ENCODE peak calls at places on chromosomes 4 and X, in four cellular contexts. One of them, this sample, is unnamed.

GRCh38 chr4:173917255-173917960 is 366.1 kb downstream of the FBXO8 start:
- DNase-seq in tibial artery: no peak
- DNase-seq in left lung: no peak
- DNase-seq in IMR-90: peak; percentile 79
- DNase-seq in this sample: peak; percentile 27

GRCh38 chr4:140049024-140049923 is 104.7 kb downstream of the MAML3 start:
- DNase-seq in tibial artery: no peak
- DNase-seq in left lung: no peak
- DNase-seq in IMR-90: peak; percentile 57
- DNase-seq in this sample: peak; percentile 30

GRCh38 chr4:76740192-76740591 is 157.8 kb downstream of the SOWAHB start:
- DNase-seq in tibial artery: no peak
- DNase-seq in left lung: peak; percentile 67
- DNase-seq in IMR-90: no peak
- DNase-seq in this sample: no peak

GRCh38 chr4:95728145-95728544 is 111.7 kb upstream of the PDHA2 start:
- DNase-seq in tibial artery: no peak
- DNase-seq in left lung: no peak
- DNase-seq in IMR-90: no peak
- DNase-seq in this sample: peak; percentile 69

GRCh38 chr4:42630908-42631307 is 26.0 kb downstream of the ATP8A1 start:
- DNase-seq in tibial artery: no peak
- DNase-seq in left lung: no peak
- DNase-seq in IMR-90: no peak
- DNase-seq in this sample: no peak

GRCh38 chr4:109574443-109574850 is 14.4 kb downstream of the MCUB start:
- DNase-seq in tibial artery: no peak
- DNase-seq in left lung: peak; percentile 53
- DNase-seq in IMR-90: no peak
- DNase-seq in this sample: no peak

GRCh38 chr4:54626113-54626512 is 31.6 kb upstream of the KIT start:
- DNase-seq in tibial artery: no peak
- DNase-seq in left lung: no peak
- DNase-seq in IMR-90: no peak
- DNase-seq in this sample: no peak

GRCh38 chr4:143539670-143540023 is 26.1 kb downstream of the SMARCA5 start:
- DNase-seq in tibial artery: no peak
- DNase-seq in left lung: no peak
- DNase-seq in IMR-90: no peak
- DNase-seq in this sample: no peak

GRCh38 chrX:15908891-15909290 is 54.3 kb upstream of the AP1S2 start:
- DNase-seq in tibial artery: no peak
- DNase-seq in left lung: no peak
- DNase-seq in IMR-90: no peak
- DNase-seq in this sample: no peak

GRCh38 chr4:140816806-140817205 is 60.6 kb upstream of the TBC1D9 start:
- DNase-seq in tibial artery: no peak
- DNase-seq in left lung: no peak
- DNase-seq in IMR-90: no peak
- DNase-seq in this sample: no peak

GRCh38 chr4:10731162-10731561 is 46.6 kb upstream of the CLNK start:
- DNase-seq in tibial artery: no peak
- DNase-seq in left lung: no peak
- DNase-seq in IMR-90: no peak
- DNase-seq in this sample: no peak

GRCh38 chr4:10731690-10732089 is 47.1 kb upstream of the CLNK start:
- DNase-seq in tibial artery: no peak
- DNase-seq in left lung: no peak
- DNase-seq in IMR-90: no peak
- DNase-seq in this sample: no peak

GRCh38 chr4:10729366-10729765 is 44.8 kb upstream of the CLNK start:
- DNase-seq in tibial artery: no peak
- DNase-seq in left lung: no peak
- DNase-seq in IMR-90: no peak
- DNase-seq in this sample: no peak

GRCh38 chr4:10730019-10730418 is 45.5 kb upstream of the CLNK start:
- DNase-seq in tibial artery: no peak
- DNase-seq in left lung: no peak
- DNase-seq in IMR-90: no peak
- DNase-seq in this sample: no peak

DNA sequence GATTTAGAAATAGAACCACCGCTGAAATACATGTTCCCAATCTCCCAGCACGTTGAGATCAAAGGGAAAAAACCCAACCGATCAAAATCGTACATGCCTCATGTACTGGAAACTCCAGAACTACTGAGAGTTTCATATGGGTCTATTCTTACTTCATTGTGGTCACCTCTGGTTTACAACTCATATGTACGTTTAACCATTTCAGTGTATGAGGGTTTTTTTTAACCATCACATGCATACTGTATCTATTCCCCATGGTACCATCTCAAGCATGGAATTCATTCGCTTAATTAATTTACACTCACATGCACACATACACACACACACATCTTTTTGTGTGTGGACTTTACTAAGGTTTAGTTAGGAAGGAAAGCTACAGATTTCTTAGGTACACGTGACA is 46.0 kb upstream of the CLNK start:
- DNase-seq in tibial artery: no peak
- DNase-seq in left lung: no peak
- DNase-seq in IMR-90: no peak
- DNase-seq in this sample: no peak
- H3K4me3 ChIP-seq in tibial artery: no peak overlapping the region
- H3K4me3 ChIP-seq in left lung: no peak overlapping the region
- H3K4me3 ChIP-seq in IMR-90: no peak overlapping the region
- H3K4me3 ChIP-seq in this sample: no peak overlapping the region

GRCh38 chr4:53534684-53535083 is 56.6 kb downstream of the LNX1 start:
- DNase-seq in tibial artery: no peak
- DNase-seq in left lung: no peak
- DNase-seq in IMR-90: no peak
- DNase-seq in this sample: no peak
- H3K27me3 ChIP-seq in tibial artery: no peaks in the 10 kb centered on the region
- H3K27me3 ChIP-seq in left lung: no peaks in the 10 kb centered on the region
- H3K27me3 ChIP-seq in IMR-90: no peaks in the 10 kb centered on the region
- H3K27me3 ChIP-seq in this sample: no peaks in the 10 kb centered on the region

GRCh38 chr4:126451237-126451885 is 1136.6 kb downstream of the FAT4 start:
- DNase-seq in tibial artery: no peak
- DNase-seq in left lung: no peak
- DNase-seq in IMR-90: peak; percentile 83
- DNase-seq in this sample: peak; percentile 10
- TF ChIP-seq CTCF in tibial artery: no peak
- TF ChIP-seq CTCF in left lung: no peak
- TF ChIP-seq CTCF in IMR-90: no peak
- TF ChIP-seq CTCF in this sample: no peak

DNA sequence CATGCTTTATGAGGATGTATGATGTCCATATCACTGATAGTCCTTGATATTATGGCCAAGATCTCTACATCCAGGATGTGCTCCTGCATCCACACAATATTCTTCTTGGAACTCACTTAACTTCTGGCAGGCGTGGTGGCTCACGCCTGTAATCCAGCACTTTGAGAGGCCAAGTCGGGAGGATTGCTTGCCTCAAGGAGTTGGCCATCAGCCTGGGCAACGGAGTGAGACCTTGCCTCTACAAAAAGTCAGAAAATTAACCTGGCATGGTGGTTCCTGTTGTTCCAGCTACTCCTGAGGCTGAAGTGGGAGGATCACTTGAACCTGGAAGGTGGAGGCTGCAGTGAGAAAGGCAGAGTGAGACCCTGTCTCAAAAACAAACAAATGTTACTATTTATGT is 2.3 kb upstream of the HNRNPD start:
- DNase-seq in tibial artery: no peak
- DNase-seq in left lung: no peak
- DNase-seq in IMR-90: no peak
- DNase-seq in this sample: no peak
- H3K4me3 ChIP-seq in tibial artery: no peak overlapping the region
- H3K4me3 ChIP-seq in left lung: peak overlapping the region; percentile 92
- H3K4me3 ChIP-seq in IMR-90: no peak overlapping the region
- H3K4me3 ChIP-seq in this sample: no peak overlapping the region

GRCh38 chrX:51956441-51956840 is 63.0 kb downstream of the MAGED1 start:
- DNase-seq in tibial artery: no peak
- DNase-seq in left lung: no peak
- DNase-seq in IMR-90: no peak
- DNase-seq in this sample: no peak
- H3K27me3 ChIP-seq in tibial artery: no peaks in the 10 kb centered on the region
- H3K27me3 ChIP-seq in left lung: no peaks in the 10 kb centered on the region
- H3K27me3 ChIP-seq in IMR-90: no peaks in the 10 kb centered on the region
- H3K27me3 ChIP-seq in this sample: no peaks in the 10 kb centered on the region

GRCh38 chr4:38235338-38235737 is 275.1 kb downstream of the PTTG2 start:
- DNase-seq in tibial artery: no peak
- DNase-seq in left lung: no peak
- DNase-seq in IMR-90: no peak
- DNase-seq in this sample: no peak

GRCh38 chr4:38233727-38234478 is 273.7 kb downstream of the PTTG2 start:
- DNase-seq in tibial artery: no peak
- DNase-seq in left lung: no peak
- DNase-seq in IMR-90: no peak
- DNase-seq in this sample: no peak

GRCh38 chr4:38236003-38236402 is 275.8 kb downstream of the PTTG2 start:
- DNase-seq in tibial artery: no peak
- DNase-seq in left lung: no peak
- DNase-seq in IMR-90: no peak
- DNase-seq in this sample: no peak

GRCh38 chr4:38236503-38236902 is 276.3 kb downstream of the PTTG2 start:
- DNase-seq in tibial artery: no peak
- DNase-seq in left lung: no peak
- DNase-seq in IMR-90: no peak
- DNase-seq in this sample: no peak

DNA sequence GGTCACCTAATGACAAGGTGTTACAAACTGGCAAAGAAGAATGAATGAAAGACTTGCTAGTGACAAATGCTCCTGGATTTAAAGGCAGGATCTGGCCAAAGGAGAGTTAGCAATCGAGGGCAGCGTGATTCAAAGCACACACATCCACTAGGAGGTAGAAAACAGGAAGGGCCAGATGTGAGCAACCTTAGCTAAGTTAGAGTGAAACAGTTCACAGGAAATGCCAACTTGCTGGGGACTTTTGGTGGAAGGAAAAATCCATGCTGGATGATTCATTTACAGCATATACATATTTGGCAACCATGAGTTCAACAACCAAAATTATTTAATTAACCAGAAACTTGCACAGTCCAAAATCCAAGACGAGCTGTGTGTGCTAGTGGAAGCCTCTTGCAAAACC is 276.9 kb downstream of the PTTG2 start:
- DNase-seq in tibial artery: no peak
- DNase-seq in left lung: no peak
- DNase-seq in IMR-90: peak; percentile 55
- DNase-seq in this sample: peak; percentile 98
- TF ChIP-seq CTCF in tibial artery: no peak
- TF ChIP-seq CTCF in left lung: no peak
- TF ChIP-seq CTCF in IMR-90: no peak
- TF ChIP-seq CTCF in this sample: peak; percentile 18

GRCh38 chr4:113952452-113953029 is 26.9 kb downstream of the ARSJ start:
- DNase-seq in tibial artery: no peak
- DNase-seq in left lung: no peak
- DNase-seq in IMR-90: peak; percentile 62
- DNase-seq in this sample: peak; percentile 50
- H3K4me3 ChIP-seq in tibial artery: no peak overlapping the region
- H3K4me3 ChIP-seq in left lung: no peak overlapping the region
- H3K4me3 ChIP-seq in IMR-90: no peak overlapping the region
- H3K4me3 ChIP-seq in this sample: no peak overlapping the region

DNA sequence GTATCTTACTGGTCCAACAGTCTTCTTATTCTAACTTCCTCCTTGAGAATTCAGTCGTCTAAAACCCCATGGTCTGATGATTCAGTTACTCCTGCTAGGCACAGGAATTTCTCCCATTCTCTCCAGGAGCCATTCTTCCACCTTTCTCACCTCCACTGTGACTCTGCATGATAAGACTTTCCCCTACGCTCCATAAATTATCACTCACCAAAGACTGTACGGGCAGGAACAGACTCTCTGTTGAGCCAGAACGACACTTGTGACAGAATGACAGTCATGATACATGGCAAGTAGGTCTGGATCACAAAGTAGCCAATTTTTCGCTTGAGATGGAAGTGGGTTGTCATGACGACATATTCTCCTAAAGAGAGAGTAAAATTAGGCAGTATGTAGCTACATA is 59.0 kb upstream of the MAGEA10 start:
- DNase-seq in tibial artery: no peak
- DNase-seq in left lung: no peak
- DNase-seq in IMR-90: no peak
- DNase-seq in this sample: no peak
- H3K27me3 ChIP-seq in tibial artery: no peaks in the 10 kb centered on the region
- H3K27me3 ChIP-seq in left lung: no peaks in the 10 kb centered on the region
- H3K27me3 ChIP-seq in IMR-90: no peaks in the 10 kb centered on the region
- H3K27me3 ChIP-seq in this sample: no peaks in the 10 kb centered on the region

DNA sequence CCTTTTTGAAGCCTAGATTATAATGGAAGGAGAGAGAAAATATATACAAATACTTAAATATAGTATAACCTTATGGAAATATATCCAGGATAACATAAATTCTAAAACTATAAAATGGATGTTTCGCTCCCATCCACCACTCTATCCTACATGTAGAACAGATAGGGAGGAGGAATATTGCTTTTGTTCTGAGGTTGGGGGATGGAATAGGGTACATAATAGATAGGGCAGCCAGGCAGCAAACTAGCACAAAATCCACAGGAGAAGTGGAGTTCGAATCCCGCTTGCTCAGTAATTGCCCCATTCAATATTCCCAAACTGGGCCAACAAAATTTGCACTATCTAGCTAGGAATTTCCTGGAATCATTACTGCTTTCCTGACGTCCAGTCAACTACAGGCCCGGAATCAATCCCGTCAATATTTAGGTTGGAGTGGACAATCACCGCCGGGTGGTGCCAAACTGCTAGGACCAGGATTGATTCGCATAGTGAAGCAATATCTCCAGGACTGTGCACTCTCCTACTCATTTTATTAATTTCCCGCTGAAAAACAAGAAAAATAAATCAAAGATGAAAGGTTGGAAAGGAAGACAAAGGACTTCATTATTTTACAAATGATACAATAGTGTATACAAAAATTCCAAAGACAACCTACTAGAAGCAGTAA is 40.4 kb upstream of the PAPSS1 start:
- DNase-seq in tibial artery: no peak
- DNase-seq in left lung: no peak
- DNase-seq in IMR-90: peak; percentile 5
- DNase-seq in this sample: no peak
- TF ChIP-seq CTCF in tibial artery: peak; percentile 14
- TF ChIP-seq CTCF in left lung: no peak
- TF ChIP-seq CTCF in IMR-90: peak; percentile 31
- TF ChIP-seq CTCF in this sample: no peak

DNA sequence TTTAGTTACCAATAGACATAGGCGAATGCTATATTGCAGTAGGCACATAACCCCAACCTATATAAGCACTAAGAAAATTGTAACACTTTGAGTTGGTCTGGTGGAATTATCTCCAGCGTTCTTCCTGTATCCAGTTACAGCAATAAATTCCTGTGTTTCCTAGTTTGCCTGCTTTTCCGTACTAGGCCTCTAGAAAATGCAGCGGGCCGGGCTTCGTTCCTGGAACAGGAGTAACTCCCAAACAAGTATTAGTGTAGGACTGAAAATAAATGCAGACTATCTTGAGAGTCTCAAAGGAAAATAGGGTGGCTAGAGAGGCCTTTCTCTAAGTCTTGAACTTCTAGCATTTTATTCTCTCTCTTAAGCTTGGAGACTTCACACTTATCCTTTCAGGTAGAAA is 159.8 kb downstream of the OR13H1 start:
- DNase-seq in tibial artery: no peak
- DNase-seq in left lung: no peak
- DNase-seq in IMR-90: no peak
- DNase-seq in this sample: no peak
- H3K4me3 ChIP-seq in tibial artery: no peak overlapping the region
- H3K4me3 ChIP-seq in left lung: no peak overlapping the region
- H3K4me3 ChIP-seq in IMR-90: no peak overlapping the region
- H3K4me3 ChIP-seq in this sample: no peak overlapping the region